ENCODE peak calls at places on chromosomes 5 and 9, in eight cellular contexts. One of them, this sample, is unnamed.

GRCh38 chr9:96655198-96655851 is at the start of gene PRXL2C:
- DNase-seq in activated CD8-positive, alpha-beta T cell treated with anti-CD3 and anti-CD28 coated beads for 36 hours: peak
- DNase-seq in HT1080: peak
- DNase-seq in effector memory CD8-positive, alpha-beta T cell: peak
- DNase-seq in lower lobe of right lung: peak
- DNase-seq in CD4-positive, alpha-beta memory T cell: peak
- DNase-seq in activated CD4-positive, alpha-beta memory T cell treated with anti-CD3 and anti-CD28 coated beads, Interleukin-2, amount 10 ng/mL, durations not matched to agents 7 days and 5 days: peak
- DNase-seq in thyroid gland: peak
- DNase-seq in this sample: no peak

GRCh38 chr9:136187683-136188586 is 17.0 kb downstream of the LHX3 start:
- DNase-seq in activated CD8-positive, alpha-beta T cell treated with anti-CD3 and anti-CD28 coated beads for 36 hours: no peak
- DNase-seq in HT1080: no peak
- DNase-seq in effector memory CD8-positive, alpha-beta T cell: no peak
- DNase-seq in lower lobe of right lung: no peak
- DNase-seq in CD4-positive, alpha-beta memory T cell: no peak
- DNase-seq in activated CD4-positive, alpha-beta memory T cell treated with anti-CD3 and anti-CD28 coated beads, Interleukin-2, amount 10 ng/mL, durations not matched to agents 7 days and 5 days: no peak
- DNase-seq in thyroid gland: no peak
- DNase-seq in this sample: no peak

GRCh38 chr9:102237520-102237919 is 499.1 kb upstream of the GRIN3A start:
- DNase-seq in activated CD8-positive, alpha-beta T cell treated with anti-CD3 and anti-CD28 coated beads for 36 hours: no peak
- DNase-seq in HT1080: no peak
- DNase-seq in effector memory CD8-positive, alpha-beta T cell: no peak
- DNase-seq in lower lobe of right lung: no peak
- DNase-seq in CD4-positive, alpha-beta memory T cell: no peak
- DNase-seq in activated CD4-positive, alpha-beta memory T cell treated with anti-CD3 and anti-CD28 coated beads, Interleukin-2, amount 10 ng/mL, durations not matched to agents 7 days and 5 days: no peak
- DNase-seq in thyroid gland: no peak
- DNase-seq in this sample: no peak

GRCh38 chr5:159951387-159951786 is 35.1 kb downstream of the ADRA1B start:
- DNase-seq in activated CD8-positive, alpha-beta T cell treated with anti-CD3 and anti-CD28 coated beads for 36 hours: no peak
- DNase-seq in HT1080: peak
- DNase-seq in effector memory CD8-positive, alpha-beta T cell: no peak
- DNase-seq in lower lobe of right lung: no peak
- DNase-seq in CD4-positive, alpha-beta memory T cell: no peak
- DNase-seq in activated CD4-positive, alpha-beta memory T cell treated with anti-CD3 and anti-CD28 coated beads, Interleukin-2, amount 10 ng/mL, durations not matched to agents 7 days and 5 days: no peak
- DNase-seq in thyroid gland: no peak
- DNase-seq in this sample: no peak

GRCh38 chr5:87105577-87105976 is 162.1 kb upstream of the RASA1 start:
- DNase-seq in activated CD8-positive, alpha-beta T cell treated with anti-CD3 and anti-CD28 coated beads for 36 hours: no peak
- DNase-seq in HT1080: no peak
- DNase-seq in effector memory CD8-positive, alpha-beta T cell: no peak
- DNase-seq in lower lobe of right lung: no peak
- DNase-seq in CD4-positive, alpha-beta memory T cell: no peak
- DNase-seq in activated CD4-positive, alpha-beta memory T cell treated with anti-CD3 and anti-CD28 coated beads, Interleukin-2, amount 10 ng/mL, durations not matched to agents 7 days and 5 days: no peak
- DNase-seq in thyroid gland: no peak
- DNase-seq in this sample: no peak

GRCh38 chr9:111064160-111064733 is 26.0 kb upstream of the LPAR1 start:
- DNase-seq in activated CD8-positive, alpha-beta T cell treated with anti-CD3 and anti-CD28 coated beads for 36 hours: no peak
- DNase-seq in HT1080: no peak
- DNase-seq in effector memory CD8-positive, alpha-beta T cell: no peak
- DNase-seq in lower lobe of right lung: no peak
- DNase-seq in CD4-positive, alpha-beta memory T cell: no peak
- DNase-seq in activated CD4-positive, alpha-beta memory T cell treated with anti-CD3 and anti-CD28 coated beads, Interleukin-2, amount 10 ng/mL, durations not matched to agents 7 days and 5 days: no peak
- DNase-seq in thyroid gland: no peak
- DNase-seq in this sample: no peak

GRCh38 chr9:124281934-124282351 is 24.2 kb downstream of the NEK6 start:
- DNase-seq in activated CD8-positive, alpha-beta T cell treated with anti-CD3 and anti-CD28 coated beads for 36 hours: peak
- DNase-seq in HT1080: no peak
- DNase-seq in effector memory CD8-positive, alpha-beta T cell: no peak
- DNase-seq in lower lobe of right lung: peak
- DNase-seq in CD4-positive, alpha-beta memory T cell: no peak
- DNase-seq in activated CD4-positive, alpha-beta memory T cell treated with anti-CD3 and anti-CD28 coated beads, Interleukin-2, amount 10 ng/mL, durations not matched to agents 7 days and 5 days: no peak
- DNase-seq in thyroid gland: no peak
- DNase-seq in this sample: no peak

GRCh38 chr9:135126480-135127187 is 39.2 kb downstream of the OLFM1 start:
- DNase-seq in activated CD8-positive, alpha-beta T cell treated with anti-CD3 and anti-CD28 coated beads for 36 hours: no peak
- DNase-seq in HT1080: peak
- DNase-seq in effector memory CD8-positive, alpha-beta T cell: no peak
- DNase-seq in lower lobe of right lung: no peak
- DNase-seq in CD4-positive, alpha-beta memory T cell: no peak
- DNase-seq in activated CD4-positive, alpha-beta memory T cell treated with anti-CD3 and anti-CD28 coated beads, Interleukin-2, amount 10 ng/mL, durations not matched to agents 7 days and 5 days: no peak
- DNase-seq in thyroid gland: no peak
- DNase-seq in this sample: peak

GRCh38 chr9:86660146-86660545 is 287.2 kb downstream of the GAS1 start:
- DNase-seq in activated CD8-positive, alpha-beta T cell treated with anti-CD3 and anti-CD28 coated beads for 36 hours: peak
- DNase-seq in HT1080: peak
- DNase-seq in effector memory CD8-positive, alpha-beta T cell: no peak
- DNase-seq in lower lobe of right lung: no peak
- DNase-seq in CD4-positive, alpha-beta memory T cell: no peak
- DNase-seq in activated CD4-positive, alpha-beta memory T cell treated with anti-CD3 and anti-CD28 coated beads, Interleukin-2, amount 10 ng/mL, durations not matched to agents 7 days and 5 days: no peak
- DNase-seq in thyroid gland: no peak
- DNase-seq in this sample: peak

GRCh38 chr9:79129865-79130480 is 441.8 kb upstream of the TLE4 start:
- DNase-seq in activated CD8-positive, alpha-beta T cell treated with anti-CD3 and anti-CD28 coated beads for 36 hours: peak
- DNase-seq in HT1080: peak
- DNase-seq in effector memory CD8-positive, alpha-beta T cell: no peak
- DNase-seq in lower lobe of right lung: peak
- DNase-seq in CD4-positive, alpha-beta memory T cell: no peak
- DNase-seq in activated CD4-positive, alpha-beta memory T cell treated with anti-CD3 and anti-CD28 coated beads, Interleukin-2, amount 10 ng/mL, durations not matched to agents 7 days and 5 days: peak
- DNase-seq in thyroid gland: peak
- DNase-seq in this sample: peak

GRCh38 chr9:134568116-134568515 is 73.5 kb upstream of the COL5A1 start:
- DNase-seq in activated CD8-positive, alpha-beta T cell treated with anti-CD3 and anti-CD28 coated beads for 36 hours: no peak
- DNase-seq in HT1080: no peak
- DNase-seq in effector memory CD8-positive, alpha-beta T cell: no peak
- DNase-seq in lower lobe of right lung: peak
- DNase-seq in CD4-positive, alpha-beta memory T cell: no peak
- DNase-seq in activated CD4-positive, alpha-beta memory T cell treated with anti-CD3 and anti-CD28 coated beads, Interleukin-2, amount 10 ng/mL, durations not matched to agents 7 days and 5 days: no peak
- DNase-seq in thyroid gland: no peak
- DNase-seq in this sample: no peak

GRCh38 chr5:132456553-132457361 is 33.8 kb downstream of the IRF1 start:
- DNase-seq in activated CD8-positive, alpha-beta T cell treated with anti-CD3 and anti-CD28 coated beads for 36 hours: peak
- DNase-seq in HT1080: peak
- DNase-seq in effector memory CD8-positive, alpha-beta T cell: peak
- DNase-seq in lower lobe of right lung: peak
- DNase-seq in CD4-positive, alpha-beta memory T cell: peak
- DNase-seq in activated CD4-positive, alpha-beta memory T cell treated with anti-CD3 and anti-CD28 coated beads, Interleukin-2, amount 10 ng/mL, durations not matched to agents 7 days and 5 days: peak
- DNase-seq in thyroid gland: no peak
- DNase-seq in this sample: no peak

GRCh38 chr5:38961691-38962090 is 112.5 kb downstream of the RICTOR start:
- DNase-seq in activated CD8-positive, alpha-beta T cell treated with anti-CD3 and anti-CD28 coated beads for 36 hours: no peak
- DNase-seq in HT1080: no peak
- DNase-seq in effector memory CD8-positive, alpha-beta T cell: no peak
- DNase-seq in lower lobe of right lung: no peak
- DNase-seq in CD4-positive, alpha-beta memory T cell: no peak
- DNase-seq in activated CD4-positive, alpha-beta memory T cell treated with anti-CD3 and anti-CD28 coated beads, Interleukin-2, amount 10 ng/mL, durations not matched to agents 7 days and 5 days: no peak
- DNase-seq in thyroid gland: no peak
- DNase-seq in this sample: no peak

GRCh38 chr9:98811051-98811650 is 3.7 kb downstream of the GALNT12 start:
- DNase-seq in activated CD8-positive, alpha-beta T cell treated with anti-CD3 and anti-CD28 coated beads for 36 hours: no peak
- DNase-seq in HT1080: peak
- DNase-seq in effector memory CD8-positive, alpha-beta T cell: no peak
- DNase-seq in lower lobe of right lung: no peak
- DNase-seq in CD4-positive, alpha-beta memory T cell: no peak
- DNase-seq in activated CD4-positive, alpha-beta memory T cell treated with anti-CD3 and anti-CD28 coated beads, Interleukin-2, amount 10 ng/mL, durations not matched to agents 7 days and 5 days: no peak
- DNase-seq in thyroid gland: no peak
- DNase-seq in this sample: no peak

GRCh38 chr9:89770779-89771178 is 166.0 kb downstream of the GADD45G start:
- DNase-seq in activated CD8-positive, alpha-beta T cell treated with anti-CD3 and anti-CD28 coated beads for 36 hours: no peak
- DNase-seq in HT1080: no peak
- DNase-seq in effector memory CD8-positive, alpha-beta T cell: no peak
- DNase-seq in lower lobe of right lung: no peak
- DNase-seq in CD4-positive, alpha-beta memory T cell: no peak
- DNase-seq in activated CD4-positive, alpha-beta memory T cell treated with anti-CD3 and anti-CD28 coated beads, Interleukin-2, amount 10 ng/mL, durations not matched to agents 7 days and 5 days: no peak
- DNase-seq in thyroid gland: no peak
- DNase-seq in this sample: no peak

GRCh38 chr5:39424751-39425524 is at the start of gene DAB2:
- DNase-seq in activated CD8-positive, alpha-beta T cell treated with anti-CD3 and anti-CD28 coated beads for 36 hours: peak
- DNase-seq in HT1080: peak
- DNase-seq in effector memory CD8-positive, alpha-beta T cell: peak
- DNase-seq in lower lobe of right lung: peak
- DNase-seq in CD4-positive, alpha-beta memory T cell: peak
- DNase-seq in activated CD4-positive, alpha-beta memory T cell treated with anti-CD3 and anti-CD28 coated beads, Interleukin-2, amount 10 ng/mL, durations not matched to agents 7 days and 5 days: peak
- DNase-seq in thyroid gland: peak
- DNase-seq in this sample: peak

GRCh38 chr5:111134080-111134479 is 41.9 kb downstream of the WDR36 start:
- DNase-seq in activated CD8-positive, alpha-beta T cell treated with anti-CD3 and anti-CD28 coated beads for 36 hours: no peak
- DNase-seq in HT1080: no peak
- DNase-seq in effector memory CD8-positive, alpha-beta T cell: no peak
- DNase-seq in lower lobe of right lung: no peak
- DNase-seq in CD4-positive, alpha-beta memory T cell: no peak
- DNase-seq in activated CD4-positive, alpha-beta memory T cell treated with anti-CD3 and anti-CD28 coated beads, Interleukin-2, amount 10 ng/mL, durations not matched to agents 7 days and 5 days: no peak
- DNase-seq in thyroid gland: no peak
- DNase-seq in this sample: no peak

This sample was measured in foreskin keratinocyte.